ENCODE peak calls at places on chromosome 4, in six cellular contexts. Z, N, D, Q, R and F are unnamed samples.

GRCh38 chr4:113878718-113879117 is 100.7 kb downstream of the ARSJ start:
- DNase-seq in Z (peak), N (peak), D (no peak), Q (no peak), R (no peak), F (no peak)

GRCh38 chr4:141329174-141329569 is 108.5 kb downstream of the ZNF330 start:
- DNase-seq in R (no peak), Q (no peak), D (no peak), N (peak), Z (peak), F (no peak)

GRCh38 chr4:80015407-80016189 is 57.4 kb downstream of the ANTXR2 start:
- DNase-seq in R (no peak), Z (no peak), Q (no peak), D (no peak), N (no peak), F (no peak)

GRCh38 chr4:70903282-70903603 is 1.1 kb downstream of the MOB1B start:
- DNase-seq in N (no peak), Q (no peak), D (no peak), R (no peak), Z (peak), F (no peak)

GRCh38 chr4:8820178-8821102 is 51.2 kb downstream of the HMX1 start:
- DNase-seq in Q (no peak), N (no peak), D (no peak), R (no peak), Z (no peak), F (no peak)

GRCh38 chr4:146049802-146050201 is 111.2 kb upstream of the ZNF827 start:
- DNase-seq in Z (no peak), D (no peak), R (no peak), N (no peak), Q (no peak), F (no peak)

GRCh38 chr4:1576961-1577814 is 106.9 kb downstream of the FAM53A start:
- DNase-seq in N (no peak), Q (no peak), R (no peak), Z (no peak), D (no peak), F (no peak)

GRCh38 chr4:57905965-57906364 is 795.8 kb upstream of the IGFBP7 start:
- DNase-seq in N (no peak), Q (no peak), D (no peak), Z (no peak), R (no peak), F (no peak)

GRCh38 chr4:59664771-59665170 is 1535.4 kb upstream of the ADGRL3 start:
- DNase-seq in Q (no peak), R (no peak), D (no peak), N (no peak), Z (no peak), F (no peak)

GRCh38 chr4:8442596-8443358 is 2.2 kb downstream of the TRMT44 start:
- DNase-seq in D (no peak), Q (no peak), N (peak), Z (no peak), R (no peak), F (no peak)

GRCh38 chr4:42357325-42357724 is 40.0 kb upstream of the SHISA3 start:
- DNase-seq in D (no peak), Z (no peak), N (no peak), Q (no peak), R (no peak), F (no peak)

GRCh38 chr4:6331018-6331417 is 61.4 kb downstream of the WFS1 start:
- DNase-seq in R (no peak), Q (peak), N (peak), Z (peak), D (peak), F (peak)

GRCh38 chr4:122663814-122664610 is 43.1 kb upstream of the IL21 start:
- DNase-seq in D (no peak), Z (no peak), N (peak), Q (no peak), R (no peak), F (no peak)

GRCh38 chr4:8912506-8912905 is 40.9 kb upstream of the HMX1 start:
- DNase-seq in N (no peak), D (no peak), R (no peak), Z (no peak), Q (no peak), F (no peak)

GRCh38 chr4:1570291-1571164 is 113.6 kb downstream of the FAM53A start:
- DNase-seq in N (no peak), R (no peak), Q (no peak), Z (no peak), D (no peak), F (no peak)

GRCh38 chr4:100417565-100417964 is 100.3 kb downstream of the EMCN start:
- DNase-seq in R (no peak), Q (no peak), D (no peak), Z (peak), N (peak), F (no peak)

GRCh38 chr4:144649646-144650045 is 3.7 kb downstream of the HHIP start:
- DNase-seq in Q (peak), D (no peak), R (no peak), N (no peak), Z (no peak), F (no peak)